ENCODE peak calls at places on chromosomes 13 and 19, in seven cellular contexts. One of them, this sample, is unnamed.

GRCh38 chr13:33676045-33676699 is 141.8 kb upstream of the RFC3 start:
- DNase-seq in K562: no peak
- DNase-seq in H1: no peak
- DNase-seq in HCT116: no peak
- DNase-seq in SK-N-SH: no peak
- DNase-seq in GM12878: no peak
- DNase-seq in HepG2: peak
- DNase-seq in this sample: peak

GRCh38 chr13:112128052-112128610 is 61.2 kb downstream of the SOX1 start:
- DNase-seq in K562: no peak
- DNase-seq in H1: no peak
- DNase-seq in HCT116: no peak
- DNase-seq in SK-N-SH: no peak
- DNase-seq in GM12878: no peak
- DNase-seq in HepG2: no peak
- DNase-seq in this sample: no peak

GRCh38 chr19:15287496-15287895 is 44.8 kb downstream of the BRD4 start:
- DNase-seq in K562: no peak
- DNase-seq in H1: no peak
- DNase-seq in HCT116: no peak
- DNase-seq in SK-N-SH: no peak
- DNase-seq in GM12878: no peak
- DNase-seq in HepG2: no peak
- DNase-seq in this sample: no peak

GRCh38 chr13:46749951-46750350 is 47.0 kb downstream of the ESD start:
- DNase-seq in K562: no peak
- DNase-seq in H1: no peak
- DNase-seq in HCT116: no peak
- DNase-seq in SK-N-SH: no peak
- DNase-seq in GM12878: no peak
- DNase-seq in HepG2: no peak
- DNase-seq in this sample: no peak

GRCh38 chr13:26247608-26248007 is 6.3 kb upstream of the CDK8 start:
- DNase-seq in K562: peak
- DNase-seq in H1: no peak
- DNase-seq in HCT116: no peak
- DNase-seq in SK-N-SH: no peak
- DNase-seq in GM12878: no peak
- DNase-seq in HepG2: no peak
- DNase-seq in this sample: no peak

GRCh38 chr13:66665991-66666390 is 564.1 kb downstream of the PCDH9 start:
- DNase-seq in K562: no peak
- DNase-seq in H1: no peak
- DNase-seq in HCT116: no peak
- DNase-seq in SK-N-SH: peak
- DNase-seq in GM12878: no peak
- DNase-seq in HepG2: no peak
- DNase-seq in this sample: peak

GRCh38 chr19:45492627-45493470 is 4.0 kb downstream of the RTN2 start:
- DNase-seq in K562: peak
- DNase-seq in H1: no peak
- DNase-seq in HCT116: peak
- DNase-seq in SK-N-SH: peak
- DNase-seq in GM12878: no peak
- DNase-seq in HepG2: peak
- DNase-seq in this sample: peak

GRCh38 chr13:73677041-73677589 is 457.1 kb downstream of the KLF12 start:
- DNase-seq in K562: no peak
- DNase-seq in H1: no peak
- DNase-seq in HCT116: no peak
- DNase-seq in SK-N-SH: no peak
- DNase-seq in GM12878: no peak
- DNase-seq in HepG2: no peak
- DNase-seq in this sample: peak

GRCh38 chr13:19845758-19846157 is 17.7 kb downstream of the ZMYM5 start:
- DNase-seq in K562: peak
- DNase-seq in H1: no peak
- DNase-seq in HCT116: peak
- DNase-seq in SK-N-SH: peak
- DNase-seq in GM12878: no peak
- DNase-seq in HepG2: peak
- DNase-seq in this sample: no peak

GRCh38 chr13:65638572-65639168 is 1591.5 kb downstream of the PCDH9 start:
- DNase-seq in K562: peak
- DNase-seq in H1: no peak
- DNase-seq in HCT116: peak
- DNase-seq in SK-N-SH: peak
- DNase-seq in GM12878: no peak
- DNase-seq in HepG2: peak
- DNase-seq in this sample: peak

GRCh38 chr13:26628706-26629105 is 71.2 kb downstream of the WASF3 start:
- DNase-seq in K562: no peak
- DNase-seq in H1: no peak
- DNase-seq in HCT116: no peak
- DNase-seq in SK-N-SH: no peak
- DNase-seq in GM12878: no peak
- DNase-seq in HepG2: peak
- DNase-seq in this sample: peak

GRCh38 chr19:18278521-18279265 is 2.7 kb downstream of the JUND start:
- DNase-seq in K562: no peak
- DNase-seq in H1: no peak
- DNase-seq in HCT116: no peak
- DNase-seq in SK-N-SH: no peak
- DNase-seq in GM12878: no peak
- DNase-seq in HepG2: no peak
- DNase-seq in this sample: no peak

GRCh38 chr19:56140583-56141415 is at the start of gene ZNF444:
- DNase-seq in K562: peak
- DNase-seq in H1: peak
- DNase-seq in HCT116: peak
- DNase-seq in SK-N-SH: peak
- DNase-seq in GM12878: peak
- DNase-seq in HepG2: peak
- DNase-seq in this sample: peak

GRCh38 chr19:58491393-58491792 is 15.2 kb downstream of the ZNF446 start:
- DNase-seq in K562: no peak
- DNase-seq in H1: no peak
- DNase-seq in HCT116: no peak
- DNase-seq in SK-N-SH: no peak
- DNase-seq in GM12878: no peak
- DNase-seq in HepG2: no peak
- DNase-seq in this sample: no peak

GRCh38 chr13:73060251-73061160 is 1.7 kb downstream of the KLF5 start:
- DNase-seq in K562: peak
- DNase-seq in H1: no peak
- DNase-seq in HCT116: no peak
- DNase-seq in SK-N-SH: peak
- DNase-seq in GM12878: no peak
- DNase-seq in HepG2: no peak
- DNase-seq in this sample: peak

GRCh38 chr19:37506387-37507166 is at the start of gene ZNF793:
- DNase-seq in K562: no peak
- DNase-seq in H1: peak
- DNase-seq in HCT116: no peak
- DNase-seq in SK-N-SH: peak
- DNase-seq in GM12878: no peak
- DNase-seq in HepG2: no peak
- DNase-seq in this sample: peak

GRCh38 chr19:49224856-49225255 is 67.3 kb downstream of the TRPM4 start:
- DNase-seq in K562: peak
- DNase-seq in H1: peak
- DNase-seq in HCT116: peak
- DNase-seq in SK-N-SH: peak
- DNase-seq in GM12878: no peak
- DNase-seq in HepG2: peak
- DNase-seq in this sample: peak

GRCh38 chr13:113489549-113490495 is 689 bp downstream of the DCUN1D2 start:
- DNase-seq in K562: peak
- DNase-seq in H1: no peak
- DNase-seq in HCT116: no peak
- DNase-seq in SK-N-SH: peak
- DNase-seq in GM12878: no peak
- DNase-seq in HepG2: no peak
- DNase-seq in this sample: peak
- TF ChIP-seq JUND in K562: no peak
- TF ChIP-seq JUND in H1: no peak
- TF ChIP-seq JUND in HCT116: no peak
- TF ChIP-seq JUND in SK-N-SH: no peak
- TF ChIP-seq JUND in GM12878: no peak
- TF ChIP-seq JUND in HepG2: no peak
- TF ChIP-seq JUND in this sample: no peak

DNA sequence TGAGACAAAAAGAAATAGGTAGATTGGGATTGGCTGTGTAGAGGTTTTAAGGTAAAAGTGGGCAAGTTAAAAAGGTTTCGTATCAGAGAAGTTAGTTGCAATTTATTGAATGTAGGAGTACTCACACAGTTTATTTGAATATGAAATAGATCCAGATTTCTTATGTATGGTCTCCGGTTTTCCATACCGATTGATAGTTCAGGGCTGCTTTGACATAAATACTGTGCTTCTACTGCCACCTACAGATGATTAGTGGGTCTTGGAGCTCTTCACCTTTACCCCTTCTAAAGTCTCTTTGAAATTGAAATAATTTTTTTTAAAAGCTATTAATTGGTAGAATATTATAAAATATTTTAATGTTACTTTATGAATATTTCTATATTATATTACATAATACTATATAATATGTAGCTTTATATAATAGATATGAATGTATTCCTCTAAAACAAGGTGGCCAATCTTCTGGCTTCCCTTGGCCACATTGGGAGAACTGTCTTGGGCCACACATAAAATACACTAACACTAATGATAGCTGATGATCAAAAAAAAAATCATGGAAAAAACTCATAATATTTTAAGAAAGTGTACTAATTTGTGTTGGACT is 7.7 kb upstream of the GPR18 start:
- DNase-seq in K562: peak
- DNase-seq in H1: no peak
- DNase-seq in HCT116: peak
- DNase-seq in SK-N-SH: peak
- DNase-seq in GM12878: no peak
- DNase-seq in HepG2: peak
- DNase-seq in this sample: peak
- TF ChIP-seq JUND in K562: no peak
- TF ChIP-seq JUND in H1: no peak
- TF ChIP-seq JUND in HCT116: no peak
- TF ChIP-seq JUND in SK-N-SH: no peak
- TF ChIP-seq JUND in GM12878: no peak
- TF ChIP-seq JUND in HepG2: no peak
- TF ChIP-seq JUND in this sample: no peak

DNA sequence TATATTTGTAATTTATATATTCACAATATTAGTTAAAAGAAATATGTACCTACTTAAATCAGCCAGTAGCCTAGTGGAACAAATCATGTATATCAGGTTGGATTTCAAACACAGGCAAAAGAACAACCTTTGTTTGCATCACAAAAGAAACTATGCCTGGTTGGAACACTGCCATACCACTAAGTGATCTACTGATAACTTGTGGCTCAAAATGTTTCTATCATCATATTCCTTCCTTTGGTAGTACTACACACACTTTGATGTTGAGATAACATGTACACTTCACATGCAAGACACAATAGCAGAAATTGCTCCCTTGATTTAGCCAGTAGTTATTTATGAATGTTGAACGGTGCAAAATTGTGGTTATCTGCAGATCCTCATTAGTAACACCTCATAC is 146.0 kb upstream of the GPC6 start:
- DNase-seq in K562: no peak
- DNase-seq in H1: no peak
- DNase-seq in HCT116: no peak
- DNase-seq in SK-N-SH: no peak
- DNase-seq in GM12878: no peak
- DNase-seq in HepG2: no peak
- DNase-seq in this sample: peak
- TF ChIP-seq JUND in K562: no peak
- TF ChIP-seq JUND in H1: no peak
- TF ChIP-seq JUND in HCT116: no peak
- TF ChIP-seq JUND in SK-N-SH: no peak
- TF ChIP-seq JUND in GM12878: no peak
- TF ChIP-seq JUND in HepG2: no peak
- TF ChIP-seq JUND in this sample: no peak

DNA sequence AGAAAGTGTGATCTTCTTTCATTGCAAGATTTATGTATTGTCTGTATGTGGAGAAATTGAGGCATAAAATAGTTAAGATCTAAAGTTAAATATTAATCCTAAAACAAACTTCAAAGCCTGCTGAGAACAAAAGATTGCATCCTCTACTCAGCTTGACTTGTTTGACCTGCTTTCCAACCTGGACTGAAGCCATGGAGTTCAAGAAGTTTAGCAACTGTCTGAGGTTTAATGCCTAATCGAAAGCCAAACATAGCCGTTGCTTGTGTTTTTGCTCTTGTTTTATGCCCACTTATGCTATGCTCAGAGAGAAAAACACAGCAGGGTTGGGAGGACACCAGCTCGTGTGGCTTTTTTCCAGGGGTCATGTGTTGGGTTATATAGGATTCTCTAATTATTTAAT is 135.6 kb downstream of the NUFIP1 start:
- DNase-seq in K562: no peak
- DNase-seq in H1: no peak
- DNase-seq in HCT116: no peak
- DNase-seq in SK-N-SH: no peak
- DNase-seq in GM12878: no peak
- DNase-seq in HepG2: peak
- DNase-seq in this sample: peak
- TF ChIP-seq JUND in K562: no peak
- TF ChIP-seq JUND in H1: no peak
- TF ChIP-seq JUND in HCT116: no peak
- TF ChIP-seq JUND in SK-N-SH: no peak
- TF ChIP-seq JUND in GM12878: no peak
- TF ChIP-seq JUND in HepG2: no peak
- TF ChIP-seq JUND in this sample: no peak

GRCh38 chr13:28830580-28830979 is 10.4 kb downstream of the MTUS2 start:
- DNase-seq in K562: no peak
- DNase-seq in H1: no peak
- DNase-seq in HCT116: no peak
- DNase-seq in SK-N-SH: no peak
- DNase-seq in GM12878: no peak
- DNase-seq in HepG2: no peak
- DNase-seq in this sample: no peak
- TF ChIP-seq JUND in K562: no peak
- TF ChIP-seq JUND in H1: no peak
- TF ChIP-seq JUND in HCT116: no peak
- TF ChIP-seq JUND in SK-N-SH: no peak
- TF ChIP-seq JUND in GM12878: no peak
- TF ChIP-seq JUND in HepG2: no peak
- TF ChIP-seq JUND in this sample: no peak

This sample was measured in T47D.